ENCODE peak calls at places on chromosomes 3 and 15, in ten cellular contexts. B is Panc1, F is prostate gland, H is DMS79, N is NCI-H2081, M is head of caudate nucleus, E is NCI-H510A, Z is amniotic stem cell, X is amniotic epithelial cell, G is foreskin fibroblast. U is an unnamed sample.

GRCh38 chr3:106428565-106428994 is 559.8 kb upstream of the CBLB start:
- DNase-seq in N (no peak), F (no peak), H (no peak), G (peak; percentile 96), X (peak; percentile 99), B (no peak), M (no peak), E (no peak), Z (peak; percentile 90), U (peak; percentile 99)

GRCh38 chr15:88220443-88221186 is 35.9 kb downstream of the NTRK3 start:
- DNase-seq in X (no peak), E (no peak), H (no peak), M (no peak), F (no peak), B (no peak), Z (no peak), N (no peak), G (no peak), U (no peak)

GRCh38 chr3:69710153-69710977 is 28.9 kb upstream of the MITF start:
- DNase-seq in M (no peak), X (peak; percentile 77), Z (no peak), E (no peak), B (no peak), F (no peak), H (no peak), N (no peak), G (peak; percentile 80), U (no peak)

GRCh38 chr15:39502616-39503195 is 78.2 kb upstream of the THBS1 start:
- DNase-seq in N (no peak), X (no peak), M (no peak), Z (no peak), H (no peak), E (no peak), B (no peak), F (no peak), G (no peak), U (no peak)

GRCh38 chr3:8987673-8988655 is 24.7 kb upstream of the RAD18 start:
- DNase-seq in M (peak; percentile 81), B (no peak), Z (no peak), F (peak; percentile 41), N (peak; percentile 42), E (no peak), X (peak; percentile 50), H (no peak), G (peak; percentile 70), U (no peak)

GRCh38 chr3:185651971-185652370 is 65.9 kb downstream of the SENP2 start:
- DNase-seq in X (no peak), B (no peak), M (no peak), H (no peak), Z (no peak), F (no peak), N (no peak), E (no peak), G (no peak), U (no peak)

GRCh38 chr3:193052294-193052693 is 134.6 kb upstream of the MB21D2 start:
- DNase-seq in M (no peak), E (no peak), H (no peak), F (no peak), Z (no peak), G (no peak), N (no peak), X (peak; percentile 2), B (no peak), U (no peak)

GRCh38 chr3:25153561-25153960 is 274.5 kb upstream of the RARB start:
- DNase-seq in F (no peak), X (no peak), N (no peak), M (no peak), H (no peak), B (no peak), Z (no peak), E (no peak), G (no peak), U (no peak)

GRCh38 chr15:69921626-69922624 is 175.8 kb downstream of the TLE3 start:
- DNase-seq in E (no peak), M (no peak), G (no peak), Z (no peak), B (no peak), H (no peak), N (no peak), F (no peak), X (no peak), U (no peak)

GRCh38 chr3:61807865-61808276 is 246.5 kb downstream of the PTPRG start:
- DNase-seq in M (no peak), E (peak; percentile 20), F (no peak), H (no peak), Z (no peak), B (no peak), X (peak; percentile 10), N (peak; percentile 40), G (peak; percentile 61), U (no peak)

GRCh38 chr3:143203142-143203541 is 83.6 kb downstream of the CHST2 start:
- DNase-seq in G (no peak), F (no peak), N (peak; percentile 16), X (no peak), Z (no peak), B (no peak), M (no peak), H (no peak), E (no peak), U (no peak)

GRCh38 chr15:88454867-88455810 is 12.0 kb downstream of the MRPL46 start:
- DNase-seq in G (peak; percentile 90), X (peak; percentile 78), E (peak; percentile 17), M (peak; percentile 83), Z (no peak), N (peak; percentile 70), B (peak; percentile 28), F (peak; percentile 37), H (peak; percentile 7), U (no peak)

GRCh38 chr3:140424211-140424610 is 253.7 kb upstream of the TRIM42 start:
- DNase-seq in B (no peak), F (no peak), H (no peak), X (no peak), E (no peak), Z (no peak), M (no peak), N (no peak), G (peak; percentile 33), U (no peak)

GRCh38 chr3:189142527-189142926 is 29.2 kb upstream of the TPRG1 start:
- DNase-seq in M (no peak), H (no peak), E (no peak), N (no peak), B (no peak), F (no peak), X (no peak), Z (no peak), G (no peak), U (no peak)

GRCh38 chr15:38215707-38216106 is 36.9 kb upstream of the SPRED1 start:
- DNase-seq in M (no peak), G (no peak), F (no peak), X (peak; percentile 92), B (no peak), N (no peak), Z (no peak), E (no peak), H (no peak), U (no peak)

GRCh38 chr15:85485956-85486567 is 105.7 kb downstream of the AKAP13 start:
- DNase-seq in Z (peak; percentile 13), G (peak; percentile 75), X (peak; percentile 73), H (peak; percentile 10), N (peak; percentile 74), M (peak; percentile 78), B (peak; percentile 69), E (no peak), F (peak; percentile 82), U (no peak)

GRCh38 chr3:12982619-12983101 is 90.6 kb downstream of the IQSEC1 start:
- DNase-seq in F (no peak), X (no peak), H (no peak), G (no peak), N (no peak), Z (no peak), B (no peak), M (no peak), E (no peak), U (no peak)

GRCh38 chr3:50170689-50171088 is 15.6 kb downstream of the SEMA3F start:
- DNase-seq in Z (no peak), X (peak; percentile 40), F (no peak), E (no peak), B (no peak), N (no peak), M (no peak), H (no peak), G (peak; percentile 67), U (no peak)

GRCh38 chr3:59043391-59043790 is 6.4 kb downstream of the CFAP20DC start:
- DNase-seq in G (no peak), E (no peak), B (no peak), M (no peak), Z (no peak), F (no peak), X (no peak), H (no peak), N (peak; percentile 53), U (no peak)

GRCh38 chr3:89859738-89860137 is 752.3 kb downstream of the EPHA3 start:
- DNase-seq in F (no peak), H (no peak), E (no peak), X (no peak), G (peak; percentile 31), B (no peak), N (peak; percentile 87), Z (no peak), M (no peak), U (no peak)

GRCh38 chr3:119557874-119558264 is 1.5 kb downstream of the CD80 start:
- DNase-seq in N (no peak), G (no peak), E (no peak), F (no peak), Z (no peak), B (no peak), H (no peak), X (no peak), M (no peak), U (no peak)

GRCh38 chr15:70526974-70527325 is 236.4 kb downstream of the UACA start:
- DNase-seq in G (no peak), H (no peak), M (no peak), Z (no peak), E (no peak), X (no peak), F (no peak), N (no peak), B (no peak), U (no peak)

GRCh38 chr15:45648521-45649200 is 13.8 kb downstream of the SQOR start:
- DNase-seq in N (no peak), E (peak; percentile 8), G (peak; percentile 80), X (peak; percentile 74), H (no peak), F (no peak), B (no peak), Z (peak; percentile 22), M (no peak), U (no peak)

GRCh38 chr3:9203317-9203716 is 46.1 kb downstream of the SRGAP3 start:
- DNase-seq in X (no peak), M (no peak), F (no peak), N (no peak), Z (no peak), B (no peak), G (no peak), H (no peak), E (no peak), U (no peak)

GRCh38 chr15:92810418-92811138 is 89.5 kb upstream of the CHD2 start:
- DNase-seq in G (peak; percentile 86), H (peak; percentile 63), Z (peak; percentile 58), B (no peak), M (peak; percentile 67), E (peak; percentile 70), F (peak; percentile 79), N (peak; percentile 87), X (peak; percentile 76), U (no peak)

GRCh38 chr15:77584201-77584600 is 48.5 kb downstream of the LINGO1 start:
- DNase-seq in X (no peak), N (no peak), Z (no peak), M (no peak), G (no peak), E (no peak), B (no peak), F (no peak), H (no peak), U (no peak)

GRCh38 chr15:42994546-42994945 is 74.0 kb upstream of the TTBK2 start:
- DNase-seq in M (no peak), E (no peak), Z (no peak), G (peak; percentile 64), X (peak; percentile 72), H (no peak), N (no peak), F (no peak), B (no peak), U (peak; percentile 22)

GRCh38 chr15:37104413-37105392 is 4.4 kb upstream of the MEIS2 start:
- DNase-seq in Z (no peak), G (no peak), F (no peak), B (no peak), E (no peak), M (peak; percentile 56), X (no peak), H (no peak), N (no peak), U (no peak)